ENCODE peak calls at places on chromosomes 16 and 17, in ten cellular contexts. P is activated CD8-positive, alpha-beta memory T cell treated with anti-CD3 and anti-CD28 coated beads for 4 hours; Z is NCI-H146; J is fibroblast of pulmonary artery; O is HTR-8/SVneo; U is fibroblast of mammary gland; M is NT2/D1; B is astrocyte of the spinal cord; E is mammary epithelial cell; T is SW480. V is an unnamed sample.

GRCh38 chr16:69444873-69445517 is 20.6 kb downstream of the CYB5B start:
- DNase-seq in P (no peak), Z (no peak), J (peak), O (no peak), U (peak), M (no peak), B (peak), E (no peak), T (no peak), V (no peak)

GRCh38 chr17:39772415-39772814 is 34.7 kb downstream of the GRB7 start:
- DNase-seq in P (no peak), Z (no peak), J (no peak), O (no peak), U (no peak), M (no peak), B (no peak), E (no peak), T (no peak), V (no peak)

GRCh38 chr16:86595983-86596605 is 17.7 kb downstream of the FOXL1 start:
- DNase-seq in P (no peak), Z (no peak), J (no peak), O (no peak), U (no peak), M (no peak), B (no peak), E (no peak), T (no peak), V (no peak)

GRCh38 chr17:6577686-6578263 is 21.4 kb upstream of the PITPNM3 start:
- DNase-seq in P (no peak), Z (no peak), J (no peak), O (no peak), U (no peak), M (no peak), B (no peak), E (peak), T (peak), V (no peak)

GRCh38 chr17:13046361-13046760 is 28.5 kb upstream of the ELAC2 start:
- DNase-seq in P (no peak), Z (no peak), J (no peak), O (no peak), U (no peak), M (no peak), B (no peak), E (no peak), T (no peak), V (no peak)

GRCh38 chr17:39095309-39095686 is 56.1 kb downstream of the PLXDC1 start:
- DNase-seq in P (no peak), Z (no peak), J (no peak), O (no peak), U (peak), M (no peak), B (no peak), E (no peak), T (no peak), V (no peak)

GRCh38 chr16:68396481-68396880 is 51.8 kb downstream of the SMPD3 start:
- DNase-seq in P (no peak), Z (peak), J (peak), O (peak), U (peak), M (no peak), B (peak), E (peak), T (peak), V (no peak)

GRCh38 chr16:11356573-11357331 is 11.5 kb downstream of the RMI2 start:
- DNase-seq in P (no peak), Z (peak), J (peak), O (peak), U (peak), M (peak), B (peak), E (no peak), T (peak), V (no peak)

GRCh38 chr17:31490991-31491793 is 99.7 kb downstream of the RAB11FIP4 start:
- DNase-seq in P (no peak), Z (no peak), J (no peak), O (no peak), U (no peak), M (no peak), B (no peak), E (no peak), T (no peak), V (no peak)

GRCh38 chr16:85632709-85633437 is 19.8 kb downstream of the GSE1 start:
- DNase-seq in P (no peak), Z (no peak), J (no peak), O (no peak), U (no peak), M (no peak), B (no peak), E (no peak), T (no peak), V (no peak)

GRCh38 chr17:63984651-63985386 is 12.1 kb upstream of the SCN4A start:
- DNase-seq in P (peak), Z (peak), J (peak), O (peak), U (peak), M (no peak), B (peak), E (peak), T (peak), V (peak)

GRCh38 chr17:17375826-17376225 is 72.7 kb downstream of the NT5M start:
- DNase-seq in P (no peak), Z (no peak), J (peak), O (no peak), U (no peak), M (no peak), B (no peak), E (no peak), T (no peak), V (no peak)

GRCh38 chr17:48134912-48135480 is 27.4 kb downstream of the SNX11 start:
- DNase-seq in P (no peak), Z (no peak), J (no peak), O (peak), U (no peak), M (no peak), B (no peak), E (no peak), T (no peak), V (no peak)

GRCh38 chr17:50363217-50364060 is 9.5 kb downstream of the MRPL27 start:
- DNase-seq in P (no peak), Z (peak), J (peak), O (no peak), U (peak), M (peak), B (peak), E (no peak), T (no peak), V (peak)

GRCh38 chr16:69865701-69866100 is 85.4 kb upstream of the CLEC18A start:
- DNase-seq in P (no peak), Z (no peak), J (peak), O (peak), U (peak), M (no peak), B (peak), E (no peak), T (peak), V (peak)

V was measured in astrocyte of the cerebellum.